ENCODE peak calls at places on chromosomes 6 and 20, in six cellular contexts. S, Y, J, W, N and U are unnamed samples.

GRCh38 chr6:89242574-89243330 is 25.6 kb upstream of the GABRR1 start:
- DNase-seq in N (no peak), Y (no peak), J (peak; percentile 36), S (peak; percentile 60), W (peak; percentile 44), U (peak; percentile 59)

GRCh38 chr6:3022765-3023662 is 23.3 kb downstream of the NQO2 start:
- DNase-seq in Y (no peak), N (no peak), S (no peak), J (peak; percentile 24), W (no peak), U (no peak)

GRCh38 chr6:142728910-142729481 is 216.0 kb downstream of the HIVEP2 start:
- DNase-seq in J (no peak), S (peak; percentile 95), Y (no peak), W (no peak), N (no peak), U (no peak)

GRCh38 chr6:8743146-8743745 is 307.9 kb upstream of the SLC35B3 start:
- DNase-seq in W (peak; percentile 3), J (no peak), S (no peak), Y (no peak), N (no peak), U (peak; percentile 8)

GRCh38 chr6:42450314-42451145 is 1.2 kb downstream of the TRERF1 start:
- DNase-seq in S (no peak), J (no peak), W (no peak), Y (no peak), N (no peak), U (no peak)

GRCh38 chr6:85610182-85610895 is 16.7 kb upstream of the SNX14 start:
- DNase-seq in Y (no peak), W (no peak), J (no peak), N (no peak), S (no peak), U (no peak)

GRCh38 chr6:31882344-31882743 is 3.5 kb upstream of the SLC44A4 start:
- DNase-seq in Y (no peak), N (no peak), S (peak; percentile 29), W (no peak), J (no peak), U (no peak)

GRCh38 chr20:45090481-45090880 is 10.4 kb downstream of the KCNS1 start:
- DNase-seq in N (no peak), S (no peak), W (no peak), Y (no peak), J (no peak), U (no peak)

GRCh38 chr6:32529697-32530429 is at the start of gene HLA-DRB5:
- DNase-seq in S (no peak), W (no peak), Y (peak; percentile 58), N (no peak), J (no peak), U (peak; percentile 1)

GRCh38 chr20:61924858-61925554 is 140.7 kb downstream of the TAF4 start:
- DNase-seq in W (no peak), S (no peak), N (peak; percentile 32), J (no peak), Y (no peak), U (no peak)

GRCh38 chr6:18186033-18186432 is 30.8 kb downstream of the KDM1B start:
- DNase-seq in N (no peak), S (peak; percentile 21), Y (no peak), J (no peak), W (no peak), U (no peak)

GRCh38 chr6:13268914-13269532 is 59.3 kb downstream of the TBC1D7 start:
- DNase-seq in Y (no peak), J (no peak), W (peak; percentile 43), N (no peak), S (no peak), U (no peak)

GRCh38 chr6:24840187-24840586 is 41.5 kb upstream of the ARMH2 start:
- DNase-seq in W (no peak), Y (no peak), J (no peak), N (no peak), S (no peak), U (no peak)

GRCh38 chr20:49320460-49320859 is 42.6 kb upstream of the ZNFX1 start:
- DNase-seq in W (peak; percentile 47), S (peak; percentile 37), J (no peak), N (peak; percentile 55), Y (no peak), U (peak; percentile 50)

GRCh38 chr6:95280690-95281273 is 296.6 kb upstream of the MANEA start:
- DNase-seq in Y (no peak), S (no peak), J (peak; percentile 2), N (no peak), W (no peak), U (peak; percentile 10)

GRCh38 chr20:39800548-39800947 is 838.4 kb downstream of the DHX35 start:
- DNase-seq in S (peak; percentile 9), N (no peak), J (no peak), Y (peak; percentile 26), W (no peak), U (no peak)

DNA sequence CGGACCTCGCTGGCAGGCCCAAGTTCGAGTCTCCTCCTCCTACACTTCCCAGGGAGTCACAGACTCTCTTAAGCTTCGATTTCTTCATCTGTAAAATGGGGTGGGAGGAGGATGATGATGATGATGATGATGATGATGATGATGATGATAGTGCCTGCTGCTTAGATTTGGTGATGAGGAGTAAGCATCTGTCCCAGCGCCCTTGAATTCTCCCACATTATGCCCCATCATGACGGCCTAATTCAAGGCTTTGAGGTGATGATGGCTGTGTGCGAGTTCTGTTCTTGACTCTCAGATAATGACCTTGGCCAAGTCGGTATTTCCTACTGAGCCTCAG is 487 bp upstream of the KIAA1755 start:
- DNase-seq in W (no peak), J (no peak), N (no peak), S (no peak), Y (no peak), U (no peak)
- TF ChIP-seq EZH2 in W (no peak), J (no peak), N (no peak), S (no peak), Y (no peak), U (no peak)

DNA sequence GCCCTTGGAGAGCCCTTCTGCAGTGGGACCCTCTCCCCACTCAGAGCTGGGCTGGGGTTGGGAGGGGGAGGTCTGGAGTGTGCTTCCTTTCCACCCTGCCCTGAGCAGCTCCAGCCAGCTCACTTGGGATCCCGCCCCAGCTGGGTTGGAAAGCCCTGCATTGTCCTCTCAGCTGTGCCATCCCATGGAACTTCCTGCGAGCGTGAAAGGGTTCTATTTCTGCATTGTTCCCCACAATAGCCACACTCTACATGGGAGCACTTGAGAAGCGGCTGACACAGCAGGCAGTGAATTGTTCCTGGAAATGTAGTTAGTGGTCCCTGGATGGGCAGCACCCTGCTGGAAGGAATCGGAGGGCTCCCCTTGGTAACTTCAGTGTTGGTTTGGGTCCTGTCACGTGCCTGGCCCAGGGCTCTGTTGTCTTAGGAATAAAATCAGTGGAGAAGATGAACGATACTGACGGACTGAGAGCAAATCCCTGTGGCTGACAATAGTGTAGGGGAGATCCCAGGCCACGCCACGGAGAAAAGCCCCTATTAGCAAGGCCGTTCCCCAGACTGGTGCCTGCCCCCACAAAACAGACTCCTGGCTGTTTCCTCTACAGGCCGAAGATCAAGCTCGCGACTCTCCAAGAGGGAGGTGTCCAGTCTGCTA is 18.7 kb downstream of the DNMT3B start:
- DNase-seq in W (no peak), N (no peak), S (no peak), J (no peak), Y (no peak), U (no peak)
- TF ChIP-seq MAX in W (no peak), N (no peak), S (no peak), J (no peak), Y (no peak), U (no peak)

GRCh38 chr6:36838896-36839818 is at the start of gene CPNE5:
- DNase-seq in J (no peak), Y (no peak), S (no peak), W (no peak), N (peak; percentile 63), U (no peak)
- TF ChIP-seq EZH2 in J (no peak), Y (no peak), S (no peak), W (peak; percentile 35), N (peak; percentile 71), U (no peak)

DNA sequence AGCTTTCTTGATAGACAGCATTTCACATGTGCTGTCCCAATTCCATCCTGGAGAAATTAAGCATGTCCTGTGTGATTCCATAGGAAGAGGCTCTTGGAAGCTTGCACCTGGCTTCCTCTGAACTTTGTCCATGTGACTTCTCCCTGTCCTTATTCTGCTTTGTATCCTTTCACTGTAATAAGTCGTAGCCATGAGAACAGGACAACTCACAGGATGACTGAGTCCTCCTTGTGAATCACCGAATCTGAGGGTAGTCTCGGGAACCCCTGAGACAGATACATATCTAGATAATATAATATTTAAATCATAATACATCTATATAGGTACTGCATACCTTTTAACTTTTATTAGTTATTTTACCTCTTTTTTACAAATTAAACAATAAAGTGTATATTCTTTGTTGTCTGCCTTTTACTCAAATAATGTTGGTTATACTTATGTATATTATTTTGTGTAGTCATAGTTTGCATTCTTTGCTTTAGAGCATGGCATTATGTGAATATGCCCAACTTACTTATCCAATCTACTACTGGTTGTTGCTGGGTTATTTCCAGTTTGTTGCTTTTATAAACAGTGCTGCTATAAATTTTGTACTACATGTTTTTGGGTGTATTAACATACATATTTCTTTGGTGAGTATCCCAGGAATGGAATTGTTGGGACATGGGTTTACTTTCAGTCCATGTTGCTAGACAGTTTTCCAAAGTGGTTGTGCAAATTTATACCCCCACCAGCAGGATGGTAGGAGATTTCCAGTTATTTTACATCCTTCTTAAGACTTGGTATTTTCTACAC is 156.9 kb upstream of the THEMIS start:
- DNase-seq in W (no peak), Y (no peak), S (no peak), J (no peak), N (no peak), U (no peak)
- TF ChIP-seq MAX in W (no peak), Y (no peak), S (no peak), J (no peak), N (no peak), U (no peak)

DNA sequence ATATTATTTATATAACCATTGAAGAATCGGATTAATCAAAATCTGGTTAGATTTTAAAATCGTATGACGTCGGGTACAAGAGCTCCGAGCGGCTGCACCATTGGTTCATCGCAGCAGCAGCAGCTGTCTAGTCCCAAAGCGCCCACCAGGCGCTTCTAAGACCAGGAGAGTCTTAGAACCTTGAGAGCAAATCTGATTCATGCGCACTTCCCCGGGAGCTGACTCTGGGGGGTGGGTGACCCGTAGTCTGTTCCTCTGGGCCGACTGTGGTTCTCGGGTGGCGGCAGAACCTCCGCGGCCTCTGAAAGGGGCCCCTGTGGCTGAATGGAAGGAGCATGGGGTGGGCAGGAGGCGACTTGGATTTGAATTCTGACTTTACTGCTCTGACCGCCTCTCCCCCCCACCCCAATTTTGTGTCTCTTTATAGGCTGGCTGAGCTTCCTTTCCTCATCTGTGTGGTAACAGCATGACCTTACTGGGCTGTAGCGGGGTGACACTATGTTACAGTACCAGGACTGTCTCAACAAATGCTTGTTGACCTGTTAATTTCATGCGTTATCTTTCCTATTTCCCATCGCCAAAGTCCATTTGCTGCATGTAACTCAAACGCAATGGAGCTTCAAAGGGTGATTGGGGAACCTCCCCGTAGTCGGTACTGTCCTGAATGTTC is 119.7 kb downstream of the RTN4IP1 start:
- DNase-seq in W (peak; percentile 28), Y (no peak), S (no peak), J (no peak), N (peak; percentile 61), U (no peak)
- TF ChIP-seq EZH2 in W (no peak), Y (no peak), S (no peak), J (no peak), N (no peak), U (no peak)

GRCh38 chr6:36760685-36761435 is 63.2 kb downstream of the RAB44 start:
- DNase-seq in N (no peak), W (no peak), J (no peak), Y (no peak), S (no peak), U (no peak)
- TF ChIP-seq MAX in N (no peak), W (no peak), J (no peak), Y (no peak), S (no peak), U (no peak)

GRCh38 chr20:57708694-57709673 is 831 bp downstream of the PMEPA1 start:
- DNase-seq in Y (no peak), W (no peak), N (no peak), S (peak; percentile 38), J (no peak), U (no peak)
- TF ChIP-seq EZH2 in Y (no peak), W (peak; percentile 98), N (no peak), S (no peak), J (no peak), U (no peak)